ENCODE peak calls at places on chromosomes 6 and 20, in eight cellular contexts. One of them, this sample, is unnamed.

GRCh38 chr6:6152060-6152459 is 145.3 kb upstream of the NRN1 start:
- DNase-seq in choroid plexus epithelial cell: no peak
- DNase-seq in K562: no peak
- DNase-seq in NCI-H1436 treated with DMSO at 0.1 percent for 48 hours: no peak
- DNase-seq in hypothalamus: no peak
- DNase-seq in stimulated activated naive CD8-positive, alpha-beta T cell treated with anti-CD3 and anti-CD28 coated beads, Interleukin-15, amount 100 ng/mL, for 72 hours: no peak
- DNase-seq in SJSA1: no peak
- DNase-seq in Right ventricle myocardium superior: no peak
- DNase-seq in this sample: no peak

GRCh38 chr6:77457720-77458349 is 5.5 kb downstream of the HTR1B start:
- DNase-seq in choroid plexus epithelial cell: peak
- DNase-seq in K562: peak
- DNase-seq in NCI-H1436 treated with DMSO at 0.1 percent for 48 hours: no peak
- DNase-seq in hypothalamus: no peak
- DNase-seq in stimulated activated naive CD8-positive, alpha-beta T cell treated with anti-CD3 and anti-CD28 coated beads, Interleukin-15, amount 100 ng/mL, for 72 hours: peak
- DNase-seq in SJSA1: peak
- DNase-seq in Right ventricle myocardium superior: peak
- DNase-seq in this sample: no peak

GRCh38 chr6:1088441-1089001 is 223.4 kb upstream of the FOXQ1 start:
- DNase-seq in choroid plexus epithelial cell: no peak
- DNase-seq in K562: no peak
- DNase-seq in NCI-H1436 treated with DMSO at 0.1 percent for 48 hours: no peak
- DNase-seq in hypothalamus: no peak
- DNase-seq in stimulated activated naive CD8-positive, alpha-beta T cell treated with anti-CD3 and anti-CD28 coated beads, Interleukin-15, amount 100 ng/mL, for 72 hours: no peak
- DNase-seq in SJSA1: no peak
- DNase-seq in Right ventricle myocardium superior: no peak
- DNase-seq in this sample: no peak

GRCh38 chr6:35014341-35014740 is 125.3 kb downstream of the ANKS1A start:
- DNase-seq in choroid plexus epithelial cell: no peak
- DNase-seq in K562: no peak
- DNase-seq in NCI-H1436 treated with DMSO at 0.1 percent for 48 hours: no peak
- DNase-seq in hypothalamus: no peak
- DNase-seq in stimulated activated naive CD8-positive, alpha-beta T cell treated with anti-CD3 and anti-CD28 coated beads, Interleukin-15, amount 100 ng/mL, for 72 hours: no peak
- DNase-seq in SJSA1: no peak
- DNase-seq in Right ventricle myocardium superior: no peak
- DNase-seq in this sample: no peak

GRCh38 chr6:68559052-68559451 is 76.0 kb upstream of the ADGRB3 start:
- DNase-seq in choroid plexus epithelial cell: peak
- DNase-seq in K562: peak
- DNase-seq in NCI-H1436 treated with DMSO at 0.1 percent for 48 hours: peak
- DNase-seq in hypothalamus: no peak
- DNase-seq in stimulated activated naive CD8-positive, alpha-beta T cell treated with anti-CD3 and anti-CD28 coated beads, Interleukin-15, amount 100 ng/mL, for 72 hours: no peak
- DNase-seq in SJSA1: no peak
- DNase-seq in Right ventricle myocardium superior: no peak
- DNase-seq in this sample: no peak

GRCh38 chr6:17013701-17014100 is 88.1 kb upstream of the STMND1 start:
- DNase-seq in choroid plexus epithelial cell: peak
- DNase-seq in K562: no peak
- DNase-seq in NCI-H1436 treated with DMSO at 0.1 percent for 48 hours: no peak
- DNase-seq in hypothalamus: no peak
- DNase-seq in stimulated activated naive CD8-positive, alpha-beta T cell treated with anti-CD3 and anti-CD28 coated beads, Interleukin-15, amount 100 ng/mL, for 72 hours: no peak
- DNase-seq in SJSA1: no peak
- DNase-seq in Right ventricle myocardium superior: no peak
- DNase-seq in this sample: peak

GRCh38 chr6:16264785-16265184 is 26.4 kb downstream of the GMPR start:
- DNase-seq in choroid plexus epithelial cell: no peak
- DNase-seq in K562: no peak
- DNase-seq in NCI-H1436 treated with DMSO at 0.1 percent for 48 hours: no peak
- DNase-seq in hypothalamus: no peak
- DNase-seq in stimulated activated naive CD8-positive, alpha-beta T cell treated with anti-CD3 and anti-CD28 coated beads, Interleukin-15, amount 100 ng/mL, for 72 hours: no peak
- DNase-seq in SJSA1: no peak
- DNase-seq in Right ventricle myocardium superior: no peak
- DNase-seq in this sample: no peak

GRCh38 chr6:149249370-149250357 is 67.8 kb upstream of the TAB2 start:
- DNase-seq in choroid plexus epithelial cell: no peak
- DNase-seq in K562: no peak
- DNase-seq in NCI-H1436 treated with DMSO at 0.1 percent for 48 hours: no peak
- DNase-seq in hypothalamus: no peak
- DNase-seq in stimulated activated naive CD8-positive, alpha-beta T cell treated with anti-CD3 and anti-CD28 coated beads, Interleukin-15, amount 100 ng/mL, for 72 hours: no peak
- DNase-seq in SJSA1: peak
- DNase-seq in Right ventricle myocardium superior: no peak
- DNase-seq in this sample: no peak

GRCh38 chr20:63546256-63546655 is 1.3 kb downstream of the SRMS start:
- DNase-seq in choroid plexus epithelial cell: no peak
- DNase-seq in K562: no peak
- DNase-seq in NCI-H1436 treated with DMSO at 0.1 percent for 48 hours: no peak
- DNase-seq in hypothalamus: no peak
- DNase-seq in stimulated activated naive CD8-positive, alpha-beta T cell treated with anti-CD3 and anti-CD28 coated beads, Interleukin-15, amount 100 ng/mL, for 72 hours: no peak
- DNase-seq in SJSA1: no peak
- DNase-seq in Right ventricle myocardium superior: no peak
- DNase-seq in this sample: no peak

GRCh38 chr6:36728289-36729168 is 30.9 kb downstream of the RAB44 start:
- DNase-seq in choroid plexus epithelial cell: no peak
- DNase-seq in K562: no peak
- DNase-seq in NCI-H1436 treated with DMSO at 0.1 percent for 48 hours: no peak
- DNase-seq in hypothalamus: no peak
- DNase-seq in stimulated activated naive CD8-positive, alpha-beta T cell treated with anti-CD3 and anti-CD28 coated beads, Interleukin-15, amount 100 ng/mL, for 72 hours: no peak
- DNase-seq in SJSA1: no peak
- DNase-seq in Right ventricle myocardium superior: no peak
- DNase-seq in this sample: no peak

GRCh38 chr6:3820563-3820962 is 28.6 kb upstream of the FAM50B start:
- DNase-seq in choroid plexus epithelial cell: no peak
- DNase-seq in K562: no peak
- DNase-seq in NCI-H1436 treated with DMSO at 0.1 percent for 48 hours: no peak
- DNase-seq in hypothalamus: no peak
- DNase-seq in stimulated activated naive CD8-positive, alpha-beta T cell treated with anti-CD3 and anti-CD28 coated beads, Interleukin-15, amount 100 ng/mL, for 72 hours: no peak
- DNase-seq in SJSA1: no peak
- DNase-seq in Right ventricle myocardium superior: no peak
- DNase-seq in this sample: no peak

GRCh38 chr6:12026833-12027232 is 14.7 kb downstream of the HIVEP1 start:
- DNase-seq in choroid plexus epithelial cell: no peak
- DNase-seq in K562: no peak
- DNase-seq in NCI-H1436 treated with DMSO at 0.1 percent for 48 hours: no peak
- DNase-seq in hypothalamus: no peak
- DNase-seq in stimulated activated naive CD8-positive, alpha-beta T cell treated with anti-CD3 and anti-CD28 coated beads, Interleukin-15, amount 100 ng/mL, for 72 hours: no peak
- DNase-seq in SJSA1: no peak
- DNase-seq in Right ventricle myocardium superior: no peak
- DNase-seq in this sample: no peak

GRCh38 chr6:16200231-16200941 is 38.0 kb upstream of the GMPR start:
- DNase-seq in choroid plexus epithelial cell: peak
- DNase-seq in K562: no peak
- DNase-seq in NCI-H1436 treated with DMSO at 0.1 percent for 48 hours: no peak
- DNase-seq in hypothalamus: no peak
- DNase-seq in stimulated activated naive CD8-positive, alpha-beta T cell treated with anti-CD3 and anti-CD28 coated beads, Interleukin-15, amount 100 ng/mL, for 72 hours: no peak
- DNase-seq in SJSA1: no peak
- DNase-seq in Right ventricle myocardium superior: no peak
- DNase-seq in this sample: no peak

GRCh38 chr6:75566137-75566767 is 35.4 kb upstream of the SENP6 start:
- DNase-seq in choroid plexus epithelial cell: no peak
- DNase-seq in K562: no peak
- DNase-seq in NCI-H1436 treated with DMSO at 0.1 percent for 48 hours: no peak
- DNase-seq in hypothalamus: no peak
- DNase-seq in stimulated activated naive CD8-positive, alpha-beta T cell treated with anti-CD3 and anti-CD28 coated beads, Interleukin-15, amount 100 ng/mL, for 72 hours: no peak
- DNase-seq in SJSA1: no peak
- DNase-seq in Right ventricle myocardium superior: no peak
- DNase-seq in this sample: no peak

GRCh38 chr20:8518878-8519277 is 386.8 kb downstream of the PLCB1 start:
- DNase-seq in choroid plexus epithelial cell: no peak
- DNase-seq in K562: no peak
- DNase-seq in NCI-H1436 treated with DMSO at 0.1 percent for 48 hours: no peak
- DNase-seq in hypothalamus: no peak
- DNase-seq in stimulated activated naive CD8-positive, alpha-beta T cell treated with anti-CD3 and anti-CD28 coated beads, Interleukin-15, amount 100 ng/mL, for 72 hours: no peak
- DNase-seq in SJSA1: no peak
- DNase-seq in Right ventricle myocardium superior: no peak
- DNase-seq in this sample: no peak

GRCh38 chr20:59735917-59736316 is 131.6 kb downstream of the PHACTR3 start:
- DNase-seq in choroid plexus epithelial cell: no peak
- DNase-seq in K562: no peak
- DNase-seq in NCI-H1436 treated with DMSO at 0.1 percent for 48 hours: no peak
- DNase-seq in hypothalamus: no peak
- DNase-seq in stimulated activated naive CD8-positive, alpha-beta T cell treated with anti-CD3 and anti-CD28 coated beads, Interleukin-15, amount 100 ng/mL, for 72 hours: no peak
- DNase-seq in SJSA1: peak
- DNase-seq in Right ventricle myocardium superior: no peak
- DNase-seq in this sample: no peak

GRCh38 chr20:23691675-23692074 is 2.8 kb upstream of the CST4 start:
- DNase-seq in choroid plexus epithelial cell: no peak
- DNase-seq in K562: no peak
- DNase-seq in NCI-H1436 treated with DMSO at 0.1 percent for 48 hours: no peak
- DNase-seq in hypothalamus: no peak
- DNase-seq in stimulated activated naive CD8-positive, alpha-beta T cell treated with anti-CD3 and anti-CD28 coated beads, Interleukin-15, amount 100 ng/mL, for 72 hours: no peak
- DNase-seq in SJSA1: no peak
- DNase-seq in Right ventricle myocardium superior: no peak
- DNase-seq in this sample: no peak

GRCh38 chr20:36092424-36093024 is 62.0 kb upstream of the EPB41L1 start:
- DNase-seq in choroid plexus epithelial cell: no peak
- DNase-seq in K562: peak
- DNase-seq in NCI-H1436 treated with DMSO at 0.1 percent for 48 hours: no peak
- DNase-seq in hypothalamus: no peak
- DNase-seq in stimulated activated naive CD8-positive, alpha-beta T cell treated with anti-CD3 and anti-CD28 coated beads, Interleukin-15, amount 100 ng/mL, for 72 hours: no peak
- DNase-seq in SJSA1: no peak
- DNase-seq in Right ventricle myocardium superior: peak
- DNase-seq in this sample: no peak

GRCh38 chr6:97765480-97765879 is 482.5 kb upstream of the MMS22L start:
- DNase-seq in choroid plexus epithelial cell: peak
- DNase-seq in K562: no peak
- DNase-seq in NCI-H1436 treated with DMSO at 0.1 percent for 48 hours: no peak
- DNase-seq in hypothalamus: no peak
- DNase-seq in stimulated activated naive CD8-positive, alpha-beta T cell treated with anti-CD3 and anti-CD28 coated beads, Interleukin-15, amount 100 ng/mL, for 72 hours: no peak
- DNase-seq in SJSA1: no peak
- DNase-seq in Right ventricle myocardium superior: no peak
- DNase-seq in this sample: no peak

GRCh38 chr6:130575971-130576370 is 210.2 kb downstream of the TMEM200A start:
- DNase-seq in choroid plexus epithelial cell: no peak
- DNase-seq in K562: no peak
- DNase-seq in NCI-H1436 treated with DMSO at 0.1 percent for 48 hours: no peak
- DNase-seq in hypothalamus: no peak
- DNase-seq in stimulated activated naive CD8-positive, alpha-beta T cell treated with anti-CD3 and anti-CD28 coated beads, Interleukin-15, amount 100 ng/mL, for 72 hours: peak
- DNase-seq in SJSA1: no peak
- DNase-seq in Right ventricle myocardium superior: no peak
- DNase-seq in this sample: no peak

GRCh38 chr6:15444081-15444731 is 198.3 kb downstream of the JARID2 start:
- DNase-seq in choroid plexus epithelial cell: no peak
- DNase-seq in K562: no peak
- DNase-seq in NCI-H1436 treated with DMSO at 0.1 percent for 48 hours: no peak
- DNase-seq in hypothalamus: peak
- DNase-seq in stimulated activated naive CD8-positive, alpha-beta T cell treated with anti-CD3 and anti-CD28 coated beads, Interleukin-15, amount 100 ng/mL, for 72 hours: no peak
- DNase-seq in SJSA1: peak
- DNase-seq in Right ventricle myocardium superior: no peak
- DNase-seq in this sample: no peak

GRCh38 chr6:158958504-158959386 is 41.3 kb downstream of the RSPH3 start:
- DNase-seq in choroid plexus epithelial cell: no peak
- DNase-seq in K562: no peak
- DNase-seq in NCI-H1436 treated with DMSO at 0.1 percent for 48 hours: no peak
- DNase-seq in hypothalamus: no peak
- DNase-seq in stimulated activated naive CD8-positive, alpha-beta T cell treated with anti-CD3 and anti-CD28 coated beads, Interleukin-15, amount 100 ng/mL, for 72 hours: no peak
- DNase-seq in SJSA1: no peak
- DNase-seq in Right ventricle myocardium superior: no peak
- DNase-seq in this sample: no peak

GRCh38 chr20:35146299-35146921 is 726 bp downstream of the EDEM2 start:
- DNase-seq in choroid plexus epithelial cell: no peak
- DNase-seq in K562: peak
- DNase-seq in NCI-H1436 treated with DMSO at 0.1 percent for 48 hours: no peak
- DNase-seq in hypothalamus: no peak
- DNase-seq in stimulated activated naive CD8-positive, alpha-beta T cell treated with anti-CD3 and anti-CD28 coated beads, Interleukin-15, amount 100 ng/mL, for 72 hours: peak
- DNase-seq in SJSA1: no peak
- DNase-seq in Right ventricle myocardium superior: peak
- DNase-seq in this sample: no peak

GRCh38 chr6:34093854-34094430 is 51.9 kb downstream of the GRM4 start:
- DNase-seq in choroid plexus epithelial cell: no peak
- DNase-seq in K562: no peak
- DNase-seq in NCI-H1436 treated with DMSO at 0.1 percent for 48 hours: no peak
- DNase-seq in hypothalamus: no peak
- DNase-seq in stimulated activated naive CD8-positive, alpha-beta T cell treated with anti-CD3 and anti-CD28 coated beads, Interleukin-15, amount 100 ng/mL, for 72 hours: no peak
- DNase-seq in SJSA1: no peak
- DNase-seq in Right ventricle myocardium superior: no peak
- DNase-seq in this sample: no peak

GRCh38 chr20:21517566-21518277 is 3.9 kb upstream of the NKX2-2 start:
- DNase-seq in choroid plexus epithelial cell: no peak
- DNase-seq in K562: no peak
- DNase-seq in NCI-H1436 treated with DMSO at 0.1 percent for 48 hours: no peak
- DNase-seq in hypothalamus: no peak
- DNase-seq in stimulated activated naive CD8-positive, alpha-beta T cell treated with anti-CD3 and anti-CD28 coated beads, Interleukin-15, amount 100 ng/mL, for 72 hours: no peak
- DNase-seq in SJSA1: peak
- DNase-seq in Right ventricle myocardium superior: no peak
- DNase-seq in this sample: no peak

GRCh38 chr6:148972481-148972880 is 225.7 kb downstream of the UST start:
- DNase-seq in choroid plexus epithelial cell: peak
- DNase-seq in K562: peak
- DNase-seq in NCI-H1436 treated with DMSO at 0.1 percent for 48 hours: no peak
- DNase-seq in hypothalamus: no peak
- DNase-seq in stimulated activated naive CD8-positive, alpha-beta T cell treated with anti-CD3 and anti-CD28 coated beads, Interleukin-15, amount 100 ng/mL, for 72 hours: peak
- DNase-seq in SJSA1: no peak
- DNase-seq in Right ventricle myocardium superior: no peak
- DNase-seq in this sample: no peak

GRCh38 chr6:117270121-117270959 is 5.0 kb downstream of the VGLL2 start:
- DNase-seq in choroid plexus epithelial cell: no peak
- DNase-seq in K562: no peak
- DNase-seq in NCI-H1436 treated with DMSO at 0.1 percent for 48 hours: no peak
- DNase-seq in hypothalamus: no peak
- DNase-seq in stimulated activated naive CD8-positive, alpha-beta T cell treated with anti-CD3 and anti-CD28 coated beads, Interleukin-15, amount 100 ng/mL, for 72 hours: no peak
- DNase-seq in SJSA1: no peak
- DNase-seq in Right ventricle myocardium superior: no peak
- DNase-seq in this sample: no peak

GRCh38 chr6:22147983-22148797 is 148.6 kb downstream of the PRL start:
- DNase-seq in choroid plexus epithelial cell: peak
- DNase-seq in K562: no peak
- DNase-seq in NCI-H1436 treated with DMSO at 0.1 percent for 48 hours: no peak
- DNase-seq in hypothalamus: peak
- DNase-seq in stimulated activated naive CD8-positive, alpha-beta T cell treated with anti-CD3 and anti-CD28 coated beads, Interleukin-15, amount 100 ng/mL, for 72 hours: no peak
- DNase-seq in SJSA1: peak
- DNase-seq in Right ventricle myocardium superior: peak
- DNase-seq in this sample: peak

GRCh38 chr6:87155920-87156600 is 695 bp downstream of the ZNF292 start:
- DNase-seq in choroid plexus epithelial cell: peak
- DNase-seq in K562: peak
- DNase-seq in NCI-H1436 treated with DMSO at 0.1 percent for 48 hours: no peak
- DNase-seq in hypothalamus: peak
- DNase-seq in stimulated activated naive CD8-positive, alpha-beta T cell treated with anti-CD3 and anti-CD28 coated beads, Interleukin-15, amount 100 ng/mL, for 72 hours: no peak
- DNase-seq in SJSA1: peak
- DNase-seq in Right ventricle myocardium superior: peak
- DNase-seq in this sample: peak

GRCh38 chr6:54847799-54848597 is 1.4 kb downstream of the FAM83B start:
- DNase-seq in choroid plexus epithelial cell: peak
- DNase-seq in K562: no peak
- DNase-seq in NCI-H1436 treated with DMSO at 0.1 percent for 48 hours: no peak
- DNase-seq in hypothalamus: no peak
- DNase-seq in stimulated activated naive CD8-positive, alpha-beta T cell treated with anti-CD3 and anti-CD28 coated beads, Interleukin-15, amount 100 ng/mL, for 72 hours: no peak
- DNase-seq in SJSA1: no peak
- DNase-seq in Right ventricle myocardium superior: no peak
- DNase-seq in this sample: no peak

GRCh38 chr20:3629893-3630292 is 33.3 kb downstream of the GFRA4 start:
- DNase-seq in choroid plexus epithelial cell: no peak
- DNase-seq in K562: no peak
- DNase-seq in NCI-H1436 treated with DMSO at 0.1 percent for 48 hours: no peak
- DNase-seq in hypothalamus: no peak
- DNase-seq in stimulated activated naive CD8-positive, alpha-beta T cell treated with anti-CD3 and anti-CD28 coated beads, Interleukin-15, amount 100 ng/mL, for 72 hours: no peak
- DNase-seq in SJSA1: no peak
- DNase-seq in Right ventricle myocardium superior: no peak
- DNase-seq in this sample: no peak

This sample was measured in HS-27A.